ENCODE peak calls at places on chromosomes 6 and 20, in four cellular contexts. Y is HFFc6, T is endodermal cell, K is GM20000. M is an unnamed sample.

GRCh38 chr6:136779682-136780081 is 12.6 kb downstream of the MAP3K5 start:
- DNase-seq in Y (no peak), T (no peak), K (no peak), M (no peak)

GRCh38 chr20:2248837-2249236 is 47.0 kb upstream of the TGM3 start:
- DNase-seq in Y (no peak), T (no peak), K (no peak), M (no peak)

GRCh38 chr6:4920914-4921410 is 82.9 kb downstream of the RPP40 start:
- DNase-seq in Y (no peak), T (no peak), K (no peak), M (no peak)

GRCh38 chr6:131073577-131073976 is 10.5 kb upstream of the EPB41L2 start:
- DNase-seq in Y (no peak), T (no peak), K (no peak), M (no peak)

GRCh38 chr6:130858054-130858453 is 30.8 kb downstream of the SMLR1 start:
- DNase-seq in Y (no peak), T (no peak), K (no peak), M (no peak)

GRCh38 chr6:27209659-27210269 is 37.7 kb upstream of the PRSS16 start:
- DNase-seq in Y (peak; percentile 3), T (no peak), K (no peak), M (no peak)

GRCh38 chr6:45786243-45786795 is 229.3 kb downstream of the CLIC5 start:
- DNase-seq in Y (no peak), T (no peak), K (no peak), M (no peak)

GRCh38 chr6:121608270-121608669 is 172.8 kb downstream of the GJA1 start:
- DNase-seq in Y (peak; percentile 16), T (no peak), K (no peak), M (no peak)

GRCh38 chr20:62831361-62831788 is 14.5 kb downstream of the COL9A3 start:
- DNase-seq in Y (no peak), T (peak; percentile 44), K (no peak), M (no peak)

GRCh38 chr6:31497595-31498476 is at the start of gene MICB:
- DNase-seq in Y (peak; percentile 74), T (peak; percentile 97), K (peak; percentile 87), M (peak; percentile 91)

GRCh38 chr6:154370545-154370944 is 13.9 kb upstream of the IPCEF1 start:
- DNase-seq in Y (peak; percentile 47), T (peak; percentile 54), K (peak; percentile 38), M (peak; percentile 41)

GRCh38 chr20:60372822-60373221 is 414.6 kb downstream of the CDH26 start:
- DNase-seq in Y (no peak), T (no peak), K (no peak), M (no peak)

GRCh38 chr6:4049246-4049645 is 29.7 kb downstream of the FAM217A start:
- DNase-seq in Y (no peak), T (no peak), K (no peak), M (no peak)

GRCh38 chr20:2084703-2085102 is 16.9 kb upstream of the STK35 start:
- DNase-seq in Y (no peak), T (no peak), K (no peak), M (no peak)

GRCh38 chr6:2984738-2985381 is 13.5 kb upstream of the SERPINB6 start:
- DNase-seq in Y (no peak), T (peak; percentile 86), K (no peak), M (no peak)

GRCh38 chr6:31689249-31690110 is 8.6 kb upstream of the LY6G5C start:
- DNase-seq in Y (no peak), T (peak; percentile 84), K (no peak), M (no peak)

DNA sequence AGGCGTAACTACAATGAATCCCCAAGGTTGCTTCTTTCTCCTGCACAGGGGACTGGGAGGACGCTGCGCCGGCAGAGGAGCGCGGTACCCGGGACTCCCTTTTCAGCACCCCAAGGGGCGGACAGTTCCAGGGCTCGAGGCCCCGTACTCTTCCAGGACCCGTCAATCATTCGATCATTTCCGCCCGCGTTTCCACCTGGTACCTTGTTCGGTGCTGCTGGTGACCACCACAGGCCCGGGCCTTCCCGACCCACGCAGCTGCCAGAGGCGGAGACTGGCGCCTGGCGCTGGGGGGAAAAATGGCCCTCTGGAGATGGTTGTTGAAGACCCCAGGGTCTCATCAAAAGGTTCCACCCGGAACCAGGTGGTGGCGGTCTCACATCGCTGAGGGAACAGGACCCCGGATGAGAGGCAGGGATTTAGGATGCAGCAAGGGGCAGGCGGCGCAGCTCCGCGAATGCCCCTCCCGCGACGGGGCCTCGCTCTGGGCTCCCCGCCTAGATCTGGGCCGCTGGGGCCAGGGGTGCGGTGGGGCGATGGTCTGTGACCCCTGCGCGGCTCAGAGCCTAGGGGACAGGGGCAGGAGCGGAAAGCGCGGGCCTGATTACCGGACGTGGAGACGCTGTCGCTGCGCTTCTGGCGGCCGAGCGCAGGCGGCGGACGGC is 744 bp downstream of the VSX1 start:
- DNase-seq in Y (no peak), T (peak; percentile 93), K (no peak), M (peak; percentile 60)
- TF ChIP-seq CTCF in Y (no peak), T (peak; percentile 69), K (no peak), M (no peak)

GRCh38 chr6:158026901-158027589 is 45.4 kb downstream of the SYNJ2 start:
- DNase-seq in Y (no peak), T (no peak), K (no peak), M (no peak)

GRCh38 chr6:158027590-158028285 is 46.1 kb downstream of the SYNJ2 start:
- DNase-seq in Y (no peak), T (no peak), K (no peak), M (no peak)

GRCh38 chr6:158024566-158025297 is 43.1 kb downstream of the SYNJ2 start:
- DNase-seq in Y (no peak), T (no peak), K (no peak), M (no peak)

GRCh38 chr6:158028421-158028820 is 46.8 kb downstream of the SYNJ2 start:
- DNase-seq in Y (no peak), T (no peak), K (no peak), M (no peak)

GRCh38 chr6:158026054-158026900 is 44.6 kb downstream of the SYNJ2 start:
- DNase-seq in Y (peak; percentile 96), T (peak; percentile 87), K (peak; percentile 73), M (peak; percentile 79)
- TF ChIP-seq CTCF in Y (peak; percentile 64), T (peak; percentile 68), K (peak; percentile 76), M (peak; percentile 87)

DNA sequence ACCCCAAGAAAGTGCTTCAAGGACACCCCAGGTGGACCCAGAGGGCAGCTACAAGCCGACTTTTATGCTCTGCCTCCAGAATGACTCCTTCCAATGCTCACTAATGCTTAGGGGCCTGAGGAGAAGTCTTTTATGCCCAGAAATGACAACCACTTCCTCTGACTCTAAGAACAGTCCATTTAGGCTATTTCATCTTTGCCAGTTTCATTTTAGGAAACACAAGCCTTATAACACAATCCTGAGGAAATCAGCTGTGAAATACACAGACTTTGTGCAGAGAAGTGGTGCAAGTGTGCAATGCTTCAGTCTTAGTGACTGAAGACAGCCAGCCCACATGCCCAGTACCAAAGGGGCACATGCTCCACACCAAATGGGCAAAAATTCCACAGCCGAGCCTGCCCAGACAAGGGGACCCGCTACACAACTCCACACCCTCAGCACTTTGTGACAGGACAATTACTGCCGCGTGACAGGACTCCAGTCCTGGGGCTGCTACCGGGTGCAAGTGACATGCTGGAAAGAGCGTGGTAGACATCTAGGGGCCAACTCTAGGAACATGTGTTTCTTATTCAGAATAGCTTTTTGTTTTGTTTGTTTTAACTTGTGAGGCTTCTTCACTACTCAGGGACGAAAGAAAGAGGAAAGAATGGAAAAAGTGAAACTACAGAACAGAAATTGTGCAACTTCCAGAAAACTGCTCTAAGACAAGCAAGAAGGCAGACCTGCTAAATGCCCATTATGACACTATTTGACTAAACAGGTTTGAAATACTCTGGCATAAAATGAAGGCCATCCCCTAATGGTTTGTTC is 28.2 kb upstream of the PLAGL1 start:
- DNase-seq in Y (peak; percentile 17), T (peak; percentile 68), K (peak; percentile 45), M (no peak)
- TF ChIP-seq CTCF in Y (peak; percentile 26), T (peak; percentile 52), K (no peak), M (peak; percentile 19)

DNA sequence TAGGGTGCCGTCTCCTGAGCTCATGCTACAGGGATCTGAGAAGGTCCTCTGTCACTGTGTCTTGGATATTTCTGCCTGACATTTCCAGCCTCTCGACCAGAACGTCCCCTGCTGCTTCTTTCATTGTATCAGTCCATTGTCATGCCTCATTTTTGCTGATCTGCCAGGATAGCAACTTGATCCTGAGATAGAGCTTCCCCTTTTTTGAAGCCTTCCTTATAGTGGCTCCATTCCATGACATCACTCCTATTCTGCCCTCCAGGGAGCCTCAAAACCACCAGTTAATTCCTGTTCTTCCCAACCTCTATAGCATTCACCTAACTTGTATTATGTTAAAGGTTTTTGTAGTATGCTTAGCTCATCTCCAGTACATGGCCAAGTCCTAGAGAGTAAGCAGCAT is 431.8 kb upstream of the NOX3 start:
- DNase-seq in Y (no peak), T (no peak), K (no peak), M (no peak)
- TF ChIP-seq CTCF in Y (no peak), T (no peak), K (no peak), M (no peak)

DNA sequence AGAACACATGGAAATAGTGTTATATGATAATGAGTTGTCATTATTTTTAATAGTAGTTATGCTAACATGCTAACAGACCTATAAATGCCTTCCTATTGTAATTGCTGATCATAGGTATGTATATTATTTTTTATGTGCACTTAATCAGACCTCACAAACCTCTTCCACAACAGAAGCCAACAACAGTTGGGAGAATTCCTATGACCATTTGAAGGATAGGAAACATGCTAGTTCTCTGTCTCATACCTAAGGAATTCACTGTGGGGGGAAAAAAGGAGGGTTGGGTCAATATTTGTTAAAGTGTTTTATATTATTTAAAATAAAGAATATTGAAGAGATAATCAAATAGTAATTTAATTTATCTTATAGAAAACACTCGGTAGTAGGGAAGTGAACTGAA is 990.9 kb downstream of the EPHA7 start:
- DNase-seq in Y (no peak), T (no peak), K (no peak), M (no peak)
- TF ChIP-seq CTCF in Y (no peak), T (no peak), K (no peak), M (no peak)

GRCh38 chr6:44128020-44128917 is 915 bp downstream of the TMEM63B start:
- DNase-seq in Y (no peak), T (peak; percentile 80), K (peak; percentile 66), M (peak; percentile 66)
- TF ChIP-seq CTCF in Y (peak; percentile 54), T (peak; percentile 41), K (no peak), M (peak; percentile 4)

DNA sequence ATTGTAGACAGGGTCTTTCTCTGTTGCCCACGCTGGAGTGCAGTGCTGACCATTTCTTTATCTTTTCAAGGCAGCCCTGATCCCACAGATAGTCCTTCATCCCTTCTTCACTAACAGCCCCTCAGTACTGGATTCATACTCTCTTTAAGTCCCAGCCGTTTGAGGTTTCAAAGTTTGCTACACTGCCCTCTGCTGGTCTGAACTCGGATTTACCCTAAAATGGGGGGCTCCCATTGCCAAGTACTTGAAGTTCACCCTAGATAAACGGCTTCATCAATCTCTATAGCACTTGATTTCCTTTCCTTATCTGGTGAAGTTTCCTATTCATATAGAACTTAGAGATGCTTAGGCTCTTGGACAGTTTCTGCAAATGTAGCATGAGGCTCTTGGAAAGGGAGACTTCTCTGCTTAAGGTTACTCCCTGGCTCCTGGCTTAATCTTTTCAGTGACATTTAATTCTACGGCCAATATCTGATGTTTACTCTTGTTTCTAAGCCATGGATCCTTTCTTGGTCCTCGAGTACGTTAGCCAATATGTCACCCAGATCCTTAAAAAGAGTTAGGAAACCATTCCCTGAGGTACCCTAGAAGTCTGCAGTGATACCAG is 21.4 kb upstream of the PREP start:
- DNase-seq in Y (peak; percentile 50), T (peak; percentile 91), K (peak; percentile 65), M (peak; percentile 49)
- TF ChIP-seq CTCF in Y (peak; percentile 86), T (peak; percentile 85), K (peak; percentile 60), M (peak; percentile 74)

GRCh38 chr6:100796049-100796823 is 84.9 kb downstream of the ASCC3 start:
- DNase-seq in Y (no peak), T (no peak), K (peak; percentile 10), M (no peak)
- TF ChIP-seq CTCF in Y (no peak), T (peak; percentile 35), K (no peak), M (peak; percentile 10)